ENCODE peak calls at places on chromosome 3, in four cellular contexts. K is omental fat pad, R is SK-N-SH, B is WTC11. N is an unnamed sample.

GRCh38 chr3:170007031-170007663 is 30.6 kb upstream of the GPR160 start:
- DNase-seq in K (no peak), R (no peak), B (no peak), N (peak)

GRCh38 chr3:15983232-15983631 is 185.5 kb upstream of the ANKRD28 start:
- DNase-seq in K (no peak), R (peak), B (no peak), N (no peak)

GRCh38 chr3:60017631-60018030 is 967.8 kb upstream of the CFAP20DC start:
- DNase-seq in K (no peak), R (no peak), B (no peak), N (no peak)

GRCh38 chr3:54427951-54428871 is 305.9 kb downstream of the CACNA2D3 start:
- DNase-seq in K (no peak), R (peak), B (peak), N (no peak)

GRCh38 chr3:182784542-182784941 is 8.8 kb upstream of the ATP11B start:
- DNase-seq in K (no peak), R (no peak), B (no peak), N (no peak)

GRCh38 chr3:62911531-62911930 is 36.3 kb upstream of the CADPS start:
- DNase-seq in K (no peak), R (no peak), B (no peak), N (no peak)

GRCh38 chr3:31893174-31893573 is 87.9 kb downstream of the OSBPL10 start:
- DNase-seq in K (no peak), R (no peak), B (no peak), N (no peak)

GRCh38 chr3:86708908-86709307 is 282.0 kb downstream of the VGLL3 start:
- DNase-seq in K (no peak), R (no peak), B (peak), N (no peak)

GRCh38 chr3:60250210-60250609 is 1001.0 kb downstream of the FHIT start:
- DNase-seq in K (no peak), R (no peak), B (no peak), N (no peak)

GRCh38 chr3:76500746-76501275 is 539.1 kb upstream of the ROBO2 start:
- DNase-seq in K (no peak), R (no peak), B (no peak), N (no peak)

GRCh38 chr3:169327969-169328368 is 335.5 kb downstream of the MECOM start:
- DNase-seq in K (no peak), R (no peak), B (no peak), N (no peak)

GRCh38 chr3:54994026-54994626 is 66.3 kb upstream of the LRTM1 start:
- DNase-seq in K (no peak), R (no peak), B (no peak), N (no peak)

GRCh38 chr3:188232676-188233075 is 78.7 kb downstream of the LPP start:
- DNase-seq in K (no peak), R (no peak), B (no peak), N (no peak)

GRCh38 chr3:143328459-143328858 is 208.9 kb downstream of the CHST2 start:
- DNase-seq in K (no peak), R (no peak), B (no peak), N (no peak)

GRCh38 chr3:20104167-20104661 is 64.0 kb downstream of the KAT2B start:
- DNase-seq in K (no peak), R (no peak), B (no peak), N (no peak)

GRCh38 chr3:143119974-143120715 is 574 bp downstream of the CHST2 start:
- DNase-seq in K (no peak), R (peak), B (peak), N (peak)

GRCh38 chr3:51282931-51283330 is 102.2 kb upstream of the MANF start:
- DNase-seq in K (no peak), R (no peak), B (no peak), N (no peak)

GRCh38 chr3:127158614-127159221 is 34.2 kb upstream of the PRR23E start:
- DNase-seq in K (no peak), R (no peak), B (peak), N (no peak)

GRCh38 chr3:173800154-173800553 is 402.6 kb downstream of the NLGN1 start:
- DNase-seq in K (no peak), R (no peak), B (no peak), N (no peak)

GRCh38 chr3:123732447-123732846 is 147.6 kb upstream of the HACD2 start:
- DNase-seq in K (no peak), R (no peak), B (no peak), N (no peak)

GRCh38 chr3:183132409-183132808 is 30.1 kb downstream of the LAMP3 start:
- DNase-seq in K (no peak), R (no peak), B (no peak), N (no peak)

GRCh38 chr3:153051427-153052095 is 110.5 kb upstream of the RAP2B start:
- DNase-seq in K (no peak), R (no peak), B (no peak), N (no peak)

GRCh38 chr3:154139996-154140436 is 18.8 kb downstream of the ARHGEF26 start:
- DNase-seq in K (no peak), R (no peak), B (no peak), N (no peak)

GRCh38 chr3:147407107-147407494 is 758 bp upstream of the ZIC4 start:
- DNase-seq in K (no peak), R (no peak), B (peak), N (no peak)

GRCh38 chr3:165800970-165801369 is 36.3 kb downstream of the BCHE start:
- DNase-seq in K (no peak), R (no peak), B (no peak), N (no peak)

GRCh38 chr3:30964612-30965011 is 70.2 kb upstream of the GADL1 start:
- DNase-seq in K (no peak), R (no peak), B (no peak), N (no peak)

GRCh38 chr3:146421814-146422748 is 47.3 kb downstream of the PLSCR2 start:
- DNase-seq in K (no peak), R (no peak), B (no peak), N (no peak)

GRCh38 chr3:112303811-112304325 is 9.9 kb upstream of the SLC9C1 start:
- DNase-seq in K (no peak), R (no peak), B (no peak), N (no peak)

GRCh38 chr3:53269888-53270880 is 14.4 kb upstream of the TKT start:
- DNase-seq in K (no peak), R (peak), B (peak), N (peak)

GRCh38 chr3:191809326-191809949 is 348.5 kb downstream of the PYDC2 start:
- DNase-seq in K (no peak), R (no peak), B (peak), N (no peak)
- TF ChIP-seq CTCF in K (no peak), R (peak), B (no peak), N (no peak)

GRCh38 chr3:121855555-121855954 is 20.5 kb downstream of the EAF2 start:
- DNase-seq in K (no peak), R (no peak), B (no peak), N (no peak)
- TF ChIP-seq CTCF in K (no peak), R (peak), B (peak), N (no peak)

DNA sequence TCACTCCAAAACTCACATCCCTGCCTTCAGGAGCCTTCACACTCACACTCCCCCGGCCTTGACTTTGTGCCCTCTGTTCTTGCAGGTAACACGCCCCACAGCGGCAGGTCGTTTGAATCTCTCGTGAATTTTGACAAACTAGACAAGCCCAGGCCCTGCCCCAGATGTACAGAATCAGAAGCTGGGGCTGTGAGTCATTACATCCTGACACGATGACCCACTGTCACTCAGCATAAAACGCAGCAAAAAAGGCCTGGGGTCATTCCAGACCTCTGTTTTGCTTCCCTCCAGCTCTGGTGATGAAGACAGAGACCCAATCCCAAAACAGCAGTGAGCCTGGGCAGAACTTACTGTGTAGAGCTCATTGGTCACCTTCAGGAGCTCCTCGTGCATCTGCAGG is 116.4 kb upstream of the RAD18 start:
- DNase-seq in K (no peak), R (no peak), B (no peak), N (no peak)
- TF ChIP-seq CTCF in K (no peak), R (no peak), B (no peak), N (no peak)

GRCh38 chr3:114216186-114216970 is 21.0 kb downstream of the ZNF80 start:
- DNase-seq in K (no peak), R (no peak), B (no peak), N (no peak)
- TF ChIP-seq CTCF in K (no peak), R (no peak), B (no peak), N (no peak)

GRCh38 chr3:171646357-171647133 is 163.7 kb downstream of the PLD1 start:
- DNase-seq in K (no peak), R (peak), B (no peak), N (no peak)
- TF ChIP-seq CTCF in K (no peak), R (peak), B (peak), N (peak)